ENCODE peak calls at places on chromosomes 12 and 14, in four cellular contexts. One of them, this sample, is unnamed.
A peak's percentile ranks its signal among the peaks of the same experiment; 100 is the strongest.

GRCh38 chr12:92144045-92144630 is 1.5 kb downstream of the BTG1 start:
- DNase-seq in WTC11: peak; percentile 62
- DNase-seq in GM12878: no peak
- DNase-seq in K562: peak; percentile 91
- DNase-seq in this sample: peak; percentile 56

GRCh38 chr12:19382111-19382526 is 57.2 kb upstream of the AEBP2 start:
- DNase-seq in WTC11: no peak
- DNase-seq in GM12878: peak; percentile 46
- DNase-seq in K562: no peak
- DNase-seq in this sample: no peak

GRCh38 chr14:39765676-39766075 is 333.4 kb upstream of the FBXO33 start:
- DNase-seq in WTC11: no peak
- DNase-seq in GM12878: no peak
- DNase-seq in K562: no peak
- DNase-seq in this sample: no peak

GRCh38 chr14:87613856-87614255 is 379.1 kb downstream of the GALC start:
- DNase-seq in WTC11: no peak
- DNase-seq in GM12878: no peak
- DNase-seq in K562: no peak
- DNase-seq in this sample: no peak

GRCh38 chr12:132572106-132572505 is 38.3 kb downstream of the LRCOL1 start:
- DNase-seq in WTC11: no peak
- DNase-seq in GM12878: no peak
- DNase-seq in K562: no peak
- DNase-seq in this sample: no peak

GRCh38 chr12:94873368-94874085 is 130.0 kb downstream of the NDUFA12 start:
- DNase-seq in WTC11: peak; percentile 37
- DNase-seq in GM12878: no peak
- DNase-seq in K562: no peak
- DNase-seq in this sample: peak; percentile 89

GRCh38 chr12:26121841-26122680 is 2.8 kb downstream of the BHLHE41 start:
- DNase-seq in WTC11: peak; percentile 31
- DNase-seq in GM12878: no peak
- DNase-seq in K562: peak; percentile 31
- DNase-seq in this sample: peak; percentile 76

GRCh38 chr12:82279597-82279996 is 78.6 kb downstream of the CCDC59 start:
- DNase-seq in WTC11: no peak
- DNase-seq in GM12878: no peak
- DNase-seq in K562: no peak
- DNase-seq in this sample: no peak

DNA sequence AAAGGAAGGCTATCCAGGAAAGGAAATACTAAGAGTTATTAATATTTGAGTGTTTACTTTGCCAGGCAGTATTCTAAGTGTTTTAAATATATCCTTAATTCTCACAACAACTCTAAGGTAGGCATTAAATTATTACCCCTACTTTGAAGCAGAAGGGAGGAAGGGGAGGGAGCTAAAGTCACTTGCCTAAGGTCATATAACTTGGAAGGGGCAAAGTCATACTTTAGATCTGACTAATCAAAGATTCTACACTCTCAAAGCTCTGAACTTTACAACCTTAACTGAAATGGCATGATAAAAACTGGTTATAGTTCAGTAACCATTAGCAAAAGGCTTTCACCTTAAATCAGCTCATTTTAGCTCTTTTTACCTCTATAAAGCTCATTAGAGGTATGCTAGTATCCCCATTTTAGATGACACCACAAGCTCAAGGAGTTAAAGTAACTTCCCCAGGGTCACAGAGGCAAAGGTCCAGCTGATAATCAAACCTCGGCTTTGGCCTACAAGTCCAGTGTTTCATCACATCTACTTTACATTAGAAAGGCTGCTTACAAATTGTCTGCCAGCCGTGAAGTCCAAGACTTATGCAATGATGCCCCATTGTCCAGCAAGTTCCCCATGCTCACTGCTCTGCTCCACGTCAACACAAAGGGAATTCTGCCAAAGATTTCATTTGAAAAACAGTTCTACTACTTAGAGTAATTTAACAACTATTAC is 223.9 kb downstream of the MED13L start:
- DNase-seq in WTC11: no peak
- DNase-seq in GM12878: no peak
- DNase-seq in K562: peak; percentile 7
- DNase-seq in this sample: no peak
- TF ChIP-seq USF1 in WTC11: no peak
- TF ChIP-seq USF1 in GM12878: no peak
- TF ChIP-seq USF1 in K562: no peak
- TF ChIP-seq USF1 in this sample: no peak

DNA sequence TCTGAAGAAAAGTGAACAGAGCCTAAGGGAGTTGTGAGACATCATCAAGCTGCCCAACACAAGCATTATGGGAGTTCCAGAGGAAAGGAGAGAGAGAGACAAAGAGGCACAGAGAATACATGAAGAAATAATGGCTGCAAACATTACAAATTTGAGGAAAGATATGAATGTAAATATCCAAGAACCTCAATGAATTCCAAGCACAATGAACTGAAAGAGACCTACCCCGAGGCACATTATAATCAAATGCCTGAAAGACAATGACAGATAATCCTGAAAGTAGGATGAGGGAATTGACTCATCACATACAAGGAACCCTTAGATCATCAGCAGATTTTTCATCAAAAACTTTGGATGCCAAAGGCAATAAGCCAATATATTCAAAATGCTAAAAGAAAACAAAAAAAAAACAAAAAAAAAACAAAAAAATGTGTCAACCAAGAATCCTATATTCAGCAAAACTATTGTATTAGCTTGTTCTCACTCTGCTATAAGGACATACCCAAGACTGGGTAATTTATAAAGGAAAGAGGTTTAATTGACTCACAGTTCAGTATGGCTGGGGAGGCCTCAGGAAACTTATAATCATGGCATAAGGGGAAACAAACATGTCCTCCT is 37.8 kb downstream of the BCL2L14 start:
- DNase-seq in WTC11: no peak
- DNase-seq in GM12878: no peak
- DNase-seq in K562: no peak
- DNase-seq in this sample: no peak
- TF ChIP-seq USF1 in WTC11: no peak
- TF ChIP-seq USF1 in GM12878: no peak
- TF ChIP-seq USF1 in K562: no peak
- TF ChIP-seq USF1 in this sample: no peak

GRCh38 chr14:93044116-93044515 is 71.6 kb downstream of the ITPK1 start:
- DNase-seq in WTC11: no peak
- DNase-seq in GM12878: no peak
- DNase-seq in K562: no peak
- DNase-seq in this sample: no peak

GRCh38 chr14:93045211-93045674 is 70.5 kb downstream of the ITPK1 start:
- DNase-seq in WTC11: peak; percentile 41
- DNase-seq in GM12878: no peak
- DNase-seq in K562: peak; percentile 35
- DNase-seq in this sample: no peak

GRCh38 chr14:93044601-93045000 is 71.1 kb downstream of the ITPK1 start:
- DNase-seq in WTC11: no peak
- DNase-seq in GM12878: no peak
- DNase-seq in K562: peak; percentile 18
- DNase-seq in this sample: no peak

GRCh38 chr14:93041830-93042229 is 73.9 kb downstream of the ITPK1 start:
- DNase-seq in WTC11: no peak
- DNase-seq in GM12878: no peak
- DNase-seq in K562: no peak
- DNase-seq in this sample: no peak

DNA sequence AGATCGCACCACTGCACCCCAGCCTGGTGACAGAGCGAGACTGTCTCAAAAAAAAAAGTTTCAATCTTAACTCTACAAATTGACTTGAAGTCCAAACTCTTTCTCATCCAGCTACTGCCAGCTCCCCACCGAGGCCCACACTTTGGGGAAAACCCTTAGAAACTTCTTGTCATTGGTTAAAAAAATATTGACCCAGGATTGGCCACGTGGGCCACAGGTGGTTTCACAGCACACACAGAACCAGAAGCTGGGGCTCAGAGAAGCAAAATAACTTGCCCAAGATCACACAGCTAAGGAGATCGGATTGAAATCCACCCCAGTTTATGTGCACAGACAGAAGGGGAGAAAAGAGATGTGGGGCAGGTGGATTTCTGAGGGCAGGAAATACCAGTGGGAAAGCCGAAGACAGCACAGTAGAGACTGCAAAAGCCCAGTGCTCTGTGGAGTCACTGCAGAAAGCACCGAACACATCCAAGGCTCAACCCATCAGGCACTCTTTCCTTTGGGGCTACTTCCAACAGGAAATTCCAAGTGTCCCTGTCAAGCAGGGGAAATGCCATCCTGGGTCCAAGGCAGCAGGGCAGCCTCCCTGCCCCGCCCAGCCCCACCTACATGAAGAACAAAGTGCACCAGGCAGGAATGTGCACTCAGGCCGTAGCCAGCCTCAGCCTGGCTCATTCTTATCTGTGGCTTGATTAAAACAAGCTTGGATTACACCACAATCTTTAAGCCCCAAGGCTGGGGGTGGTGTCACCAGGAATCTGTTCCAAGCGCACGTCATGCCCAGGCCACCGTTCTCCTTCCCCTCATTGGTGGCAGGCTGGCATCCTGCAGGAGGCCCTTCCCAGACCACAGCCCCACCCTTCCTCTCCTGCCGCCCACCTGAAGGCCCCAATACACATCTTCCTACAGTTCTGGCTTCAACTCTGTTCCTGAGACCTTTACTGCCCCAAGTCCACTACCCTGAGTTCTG is 72.5 kb downstream of the ITPK1 start:
- DNase-seq in WTC11: no peak
- DNase-seq in GM12878: no peak
- DNase-seq in K562: no peak
- DNase-seq in this sample: peak; percentile 81
- TF ChIP-seq USF1 in WTC11: no peak
- TF ChIP-seq USF1 in GM12878: no peak
- TF ChIP-seq USF1 in K562: no peak
- TF ChIP-seq USF1 in this sample: no peak

DNA sequence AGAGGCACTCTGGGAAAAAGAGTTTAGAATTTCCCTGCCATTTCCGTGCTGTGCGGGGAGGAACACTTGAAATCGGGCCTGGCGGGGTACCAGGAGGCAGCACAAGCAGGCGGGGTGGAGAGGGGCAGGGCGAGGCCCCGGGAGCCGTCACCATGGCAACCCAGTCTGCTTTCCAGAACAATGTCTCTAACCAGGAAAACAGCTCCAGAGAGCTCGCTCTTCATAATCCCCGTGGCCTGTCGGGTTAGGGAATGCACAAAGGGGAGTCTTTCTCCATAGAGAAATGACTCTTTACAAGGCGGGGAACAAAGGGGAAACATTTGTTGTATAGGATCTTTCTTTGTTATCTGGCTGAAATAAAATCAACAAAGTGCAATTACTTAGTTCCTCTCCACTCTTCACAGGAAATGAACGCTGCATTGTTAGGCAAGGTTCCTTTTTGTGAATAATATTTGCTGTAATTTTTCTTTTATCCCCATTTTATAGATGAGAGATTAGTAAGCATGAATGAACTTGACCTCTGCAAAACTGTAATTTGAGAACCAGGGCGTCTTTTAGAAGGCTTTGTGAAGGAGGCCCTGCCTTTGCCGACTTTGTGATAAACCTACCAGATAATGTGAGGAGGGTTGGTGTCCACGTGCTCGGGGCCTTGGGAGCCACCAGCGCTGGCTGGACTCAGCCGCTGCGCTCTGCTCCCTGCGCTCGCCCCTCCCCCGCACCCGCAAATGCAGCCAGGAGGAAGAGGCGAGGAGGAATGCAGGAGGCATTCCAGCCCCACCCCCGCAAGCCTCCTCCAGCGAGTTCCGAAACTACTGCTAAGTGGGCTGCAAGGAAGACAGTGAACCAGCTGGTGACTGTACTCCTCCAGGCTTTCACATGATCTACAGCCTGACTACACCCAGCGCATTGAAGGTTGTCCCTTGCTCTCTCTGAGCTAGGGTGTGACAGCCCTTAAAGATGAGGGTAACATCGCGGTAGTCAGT is 105.2 kb upstream of the ATF7IP start:
- DNase-seq in WTC11: peak; percentile 97
- DNase-seq in GM12878: no peak
- DNase-seq in K562: peak; percentile 84
- DNase-seq in this sample: no peak
- TF ChIP-seq USF1 in WTC11: peak; percentile 73
- TF ChIP-seq USF1 in GM12878: no peak
- TF ChIP-seq USF1 in K562: peak; percentile 76
- TF ChIP-seq USF1 in this sample: no peak

GRCh38 chr12:105916698-105917059 is 222.1 kb downstream of the NUAK1 start:
- DNase-seq in WTC11: no peak
- DNase-seq in GM12878: no peak
- DNase-seq in K562: no peak
- DNase-seq in this sample: no peak
- TF ChIP-seq USF1 in WTC11: no peak
- TF ChIP-seq USF1 in GM12878: no peak
- TF ChIP-seq USF1 in K562: no peak
- TF ChIP-seq USF1 in this sample: no peak

DNA sequence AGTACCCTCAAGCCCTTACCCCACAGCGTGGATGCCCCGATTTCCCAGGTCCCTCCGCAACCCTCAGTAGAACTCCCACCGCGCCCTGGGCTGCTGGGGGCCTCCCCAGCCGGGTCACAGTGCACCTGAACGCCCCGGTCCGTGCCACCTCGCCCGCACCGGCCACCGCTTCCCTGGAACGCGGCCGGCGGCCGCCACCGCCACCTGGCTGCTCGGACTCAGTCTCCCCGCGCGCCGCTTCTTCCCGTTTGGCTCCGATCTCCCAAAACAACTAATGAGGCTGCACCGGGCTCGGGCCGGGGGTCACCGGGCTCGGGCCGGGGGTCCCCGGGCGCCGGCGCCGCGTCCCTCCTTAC is 1.0 kb downstream of the ITPK1 start:
- DNase-seq in WTC11: peak; percentile 31
- DNase-seq in GM12878: no peak
- DNase-seq in K562: no peak
- DNase-seq in this sample: no peak
- TF ChIP-seq USF1 in WTC11: no peak
- TF ChIP-seq USF1 in GM12878: no peak
- TF ChIP-seq USF1 in K562: no peak
- TF ChIP-seq USF1 in this sample: no peak

GRCh38 chr12:3293446-3294161 is 197.4 kb upstream of the PRMT8 start:
- DNase-seq in WTC11: no peak
- DNase-seq in GM12878: no peak
- DNase-seq in K562: peak; percentile 4
- DNase-seq in this sample: no peak

GRCh38 chr12:3294481-3294911 is 196.5 kb upstream of the PRMT8 start:
- DNase-seq in WTC11: no peak
- DNase-seq in GM12878: no peak
- DNase-seq in K562: no peak
- DNase-seq in this sample: peak; percentile 92

GRCh38 chr12:3295225-3295624 is 195.8 kb upstream of the PRMT8 start:
- DNase-seq in WTC11: no peak
- DNase-seq in GM12878: no peak
- DNase-seq in K562: no peak
- DNase-seq in this sample: no peak

GRCh38 chr12:3296409-3296701 is 194.6 kb upstream of the PRMT8 start:
- DNase-seq in WTC11: no peak
- DNase-seq in GM12878: no peak
- DNase-seq in K562: no peak
- DNase-seq in this sample: no peak

GRCh38 chr12:3295648-3296408 is 195.2 kb upstream of the PRMT8 start:
- DNase-seq in WTC11: no peak
- DNase-seq in GM12878: no peak
- DNase-seq in K562: no peak
- DNase-seq in this sample: no peak
- TF ChIP-seq USF1 in WTC11: no peak
- TF ChIP-seq USF1 in GM12878: no peak
- TF ChIP-seq USF1 in K562: no peak
- TF ChIP-seq USF1 in this sample: no peak

GRCh38 chr14:75147423-75148071 is 20.7 kb upstream of the NEK9 start:
- DNase-seq in WTC11: peak; percentile 55
- DNase-seq in GM12878: no peak
- DNase-seq in K562: no peak
- DNase-seq in this sample: no peak
- TF ChIP-seq USF1 in WTC11: no peak
- TF ChIP-seq USF1 in GM12878: no peak
- TF ChIP-seq USF1 in K562: no peak
- TF ChIP-seq USF1 in this sample: no peak